ENCODE peak calls at places on chromosomes 13 and 19, in six cellular contexts. N is A549, R is tibial nerve, W is adrenal gland, K is testis, U is fibroblast of lung. B is an unnamed sample.

GRCh38 chr19:5951338-5951861 is 26.5 kb downstream of the RANBP3 start:
- DNase-seq in N (no peak), R (no peak), W (no peak), K (peak; percentile 23), U (no peak), B (no peak)

GRCh38 chr13:32378012-32378411 is 49.9 kb downstream of the N4BP2L1 start:
- DNase-seq in N (no peak), R (no peak), W (no peak), K (no peak), U (peak; percentile 14), B (no peak)

GRCh38 chr13:100667894-100668293 is 6.7 kb downstream of the TMTC4 start:
- DNase-seq in N (no peak), R (no peak), W (no peak), K (no peak), U (no peak), B (no peak)

GRCh38 chr13:42728507-42729180 is 52.7 kb upstream of the FAM216B start:
- DNase-seq in N (no peak), R (no peak), W (no peak), K (no peak), U (peak; percentile 44), B (no peak)

GRCh38 chr13:22243519-22244197 is 572.8 kb downstream of the FGF9 start:
- DNase-seq in N (no peak), R (no peak), W (no peak), K (no peak), U (no peak), B (no peak)

GRCh38 chr19:5435642-5436017 is 19.6 kb upstream of the ZNRF4 start:
- DNase-seq in N (no peak), R (no peak), W (no peak), K (no peak), U (no peak), B (no peak)

GRCh38 chr19:58584498-58585441 is 11.6 kb upstream of the MZF1 start:
- DNase-seq in N (no peak), R (no peak), W (no peak), K (peak; percentile 69), U (no peak), B (no peak)

GRCh38 chr19:38949580-38950367 is 19.0 kb downstream of the MRPS12 start:
- DNase-seq in N (no peak), R (peak; percentile 62), W (peak; percentile 94), K (peak; percentile 97), U (peak; percentile 60), B (peak; percentile 65)

GRCh38 chr13:109647046-109647445 is 139.3 kb downstream of the IRS2 start:
- DNase-seq in N (peak; percentile 36), R (no peak), W (no peak), K (no peak), U (no peak), B (no peak)

GRCh38 chr19:47436712-47437401 is 17.5 kb upstream of the MEIS3 start:
- DNase-seq in N (peak; percentile 82), R (peak; percentile 82), W (peak; percentile 94), K (peak; percentile 87), U (peak; percentile 51), B (peak; percentile 74)

GRCh38 chr13:111282997-111283396 is 37.4 kb upstream of the TEX29 start:
- DNase-seq in N (no peak), R (no peak), W (no peak), K (no peak), U (no peak), B (no peak)

GRCh38 chr13:37869756-37870488 is at the start of gene TRPC4:
- DNase-seq in N (peak; percentile 30), R (no peak), W (no peak), K (peak; percentile 29), U (peak; percentile 61), B (no peak)

GRCh38 chr13:43377149-43377548 is 353.8 kb downstream of the DNAJC15 start:
- DNase-seq in N (no peak), R (no peak), W (no peak), K (no peak), U (peak; percentile 57), B (no peak)

GRCh38 chr19:679418-680286 is 3.5 kb downstream of the FSTL3 start:
- DNase-seq in N (peak; percentile 78), R (peak; percentile 41), W (peak; percentile 78), K (peak; percentile 67), U (peak; percentile 90), B (no peak)

GRCh38 chr19:13116282-13117175 is at the start of gene TRMT1:
- DNase-seq in N (peak; percentile 93), R (peak; percentile 98), W (peak; percentile 97), K (peak; percentile 97), U (peak; percentile 94), B (peak; percentile 83)

GRCh38 chr19:1068111-1069001 is 1.4 kb downstream of the ARHGAP45 start:
- DNase-seq in N (no peak), R (peak; percentile 48), W (no peak), K (no peak), U (no peak), B (peak; percentile 91)

GRCh38 chr13:48156466-48156865 is 61.6 kb upstream of the MED4 start:
- DNase-seq in N (no peak), R (no peak), W (no peak), K (no peak), U (no peak), B (peak; percentile 93)

GRCh38 chr19:47723573-47723923 is 10.3 kb downstream of the EHD2 start:
- DNase-seq in N (peak; percentile 92), R (peak; percentile 55), W (peak; percentile 90), K (peak; percentile 66), U (peak; percentile 93), B (no peak)

GRCh38 chr13:107069107-107069776 is 501.3 kb upstream of the ARGLU1 start:
- DNase-seq in N (peak; percentile 1), R (no peak), W (no peak), K (no peak), U (peak; percentile 15), B (no peak)

GRCh38 chr13:76864259-76864658 is 21.9 kb downstream of the KCTD12 start:
- DNase-seq in N (no peak), R (no peak), W (no peak), K (no peak), U (no peak), B (no peak)

GRCh38 chr19:47572635-47573034 is 313 bp downstream of the ZNF541 start:
- DNase-seq in N (no peak), R (no peak), W (no peak), K (no peak), U (no peak), B (no peak)

GRCh38 chr19:49999371-50000010 is 25.7 kb downstream of the VRK3 start:
- DNase-seq in N (no peak), R (no peak), W (no peak), K (no peak), U (no peak), B (no peak)

GRCh38 chr13:102141625-102142472 is 260.0 kb downstream of the FGF14 start:
- DNase-seq in N (peak; percentile 4), R (no peak), W (no peak), K (no peak), U (peak; percentile 69), B (no peak)

GRCh38 chr19:45130888-45131615 is 29.7 kb downstream of the NKPD1 start:
- DNase-seq in N (peak; percentile 54), R (no peak), W (peak; percentile 68), K (peak; percentile 34), U (no peak), B (peak; percentile 13)

GRCh38 chr19:16661480-16662034 is 618 bp downstream of the TMEM38A start:
- DNase-seq in N (no peak), R (peak; percentile 17), W (peak; percentile 73), K (peak; percentile 57), U (no peak), B (no peak)

GRCh38 chr13:33230178-33230881 is 55.2 kb downstream of the STARD13 start:
- DNase-seq in N (no peak), R (no peak), W (no peak), K (no peak), U (peak; percentile 56), B (no peak)

GRCh38 chr13:108961542-108962125 is 332.2 kb downstream of the MYO16 start:
- DNase-seq in N (peak; percentile 54), R (no peak), W (no peak), K (no peak), U (peak; percentile 74), B (no peak)

GRCh38 chr19:58559275-58560006 is 1.0 kb upstream of the UBE2M start:
- DNase-seq in N (peak; percentile 97), R (peak; percentile 86), W (peak; percentile 97), K (peak; percentile 95), U (peak; percentile 92), B (peak; percentile 75)

GRCh38 chr13:73782781-73783180 is 351.4 kb downstream of the KLF12 start:
- DNase-seq in N (no peak), R (no peak), W (no peak), K (no peak), U (peak; percentile 27), B (no peak)

DNA sequence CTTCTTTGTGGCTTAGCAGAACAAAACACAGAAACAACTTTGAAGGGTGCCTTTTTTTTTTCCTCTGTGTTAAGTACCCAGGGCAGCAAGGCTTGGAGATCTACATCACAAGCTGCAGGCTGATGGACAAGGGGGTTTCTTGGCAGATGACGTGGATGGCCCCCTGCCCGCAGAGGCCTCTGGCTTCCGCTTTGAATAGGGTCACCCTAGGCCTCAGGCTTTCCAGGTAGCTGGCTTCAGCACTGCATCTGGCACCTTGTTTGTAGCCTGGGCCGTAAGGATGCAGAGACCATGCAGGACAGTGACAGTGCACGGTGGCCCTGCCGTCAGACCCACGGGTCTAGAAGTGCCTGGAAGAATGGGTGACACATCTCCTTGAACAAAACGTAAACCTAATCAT is 280.7 kb upstream of the TSHZ3 start:
- DNase-seq in N (no peak), R (no peak), W (no peak), K (no peak), U (no peak), B (no peak)
- H3K4me1 ChIP-seq in N (no peaks in the 10 kb centered on the region), R (no peaks in the 10 kb centered on the region), W (no peaks in the 10 kb centered on the region), K (no peaks in the 10 kb centered on the region), U (no peaks in the 10 kb centered on the region), B (no peaks in the 10 kb centered on the region)

GRCh38 chr13:98575009-98575866 is 1.7 kb downstream of the STK24 start:
- DNase-seq in N (no peak), R (no peak), W (no peak), K (no peak), U (peak; percentile 39), B (no peak)
- H3K4me1 ChIP-seq in N (peaks cover 54% of the 10 kb centered on the region), R (peaks cover 36% of the 10 kb centered on the region), W (peaks cover 8% of the 10 kb centered on the region), K (peaks cover 39% of the 10 kb centered on the region), U (peaks cover 14% of the 10 kb centered on the region), B (peaks cover 58% of the 10 kb centered on the region)

DNA sequence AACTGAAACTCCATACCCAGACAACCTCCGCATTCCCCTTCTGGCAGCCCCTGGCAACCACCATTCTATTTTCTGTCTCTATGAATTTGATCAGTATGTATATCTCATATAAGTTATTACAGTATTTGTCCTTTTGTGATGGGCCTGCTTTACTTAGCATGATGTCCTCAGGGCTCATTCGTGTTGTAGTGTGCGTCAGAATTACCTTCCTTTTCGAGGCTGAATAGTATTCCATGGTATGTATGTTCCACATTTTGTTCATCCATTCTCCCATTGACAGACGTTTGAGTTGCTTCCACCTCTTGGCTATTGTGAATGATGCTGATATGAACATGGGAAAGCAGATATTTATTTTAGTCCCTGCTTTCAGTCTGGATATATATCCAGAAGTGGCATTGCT is 5.0 kb downstream of the PLEKHF1 start:
- DNase-seq in N (no peak), R (no peak), W (no peak), K (no peak), U (no peak), B (no peak)
- H3K4me1 ChIP-seq in N (peaks cover 13% of the 10 kb centered on the region), R (peaks cover 28% of the 10 kb centered on the region), W (peaks cover 13% of the 10 kb centered on the region), K (peaks cover 39% of the 10 kb centered on the region), U (peaks cover 18% of the 10 kb centered on the region), B (peaks cover 95% of the 10 kb centered on the region)

GRCh38 chr19:2790557-2791271 is 5.4 kb downstream of the THOP1 start:
- DNase-seq in N (no peak), R (no peak), W (no peak), K (peak; percentile 68), U (no peak), B (no peak)
- H3K4me1 ChIP-seq in N (no peaks in the 10 kb centered on the region), R (no peaks in the 10 kb centered on the region), W (peaks cover 6% of the 10 kb centered on the region), K (peaks cover 17% of the 10 kb centered on the region), U (no peaks in the 10 kb centered on the region), B (peaks cover 6% of the 10 kb centered on the region)

GRCh38 chr13:26965976-26966375 is 205.4 kb upstream of the GPR12 start:
- DNase-seq in N (no peak), R (no peak), W (peak; percentile 63), K (peak; percentile 62), U (peak; percentile 77), B (no peak)
- H3K4me1 ChIP-seq in N (peaks cover 9% of the 10 kb centered on the region), R (no peaks in the 10 kb centered on the region), W (no peaks in the 10 kb centered on the region), K (peaks cover 26% of the 10 kb centered on the region), U (peaks cover 6% of the 10 kb centered on the region), B (no peaks in the 10 kb centered on the region)